ENCODE peak calls at places on chromosomes 11 and 22, in four cellular contexts. I is cardiac muscle cell, Z is PC-3, B is PC-9. J is an unnamed sample. For H3K36me3, the result is how much of the 10 kb centered on the place peaks cover.

GRCh38 chr11:9017773-9018172 is 14.0 kb upstream of the NRIP3 start:
- DNase-seq in B (no peak), I (peak), Z (no peak), J (no peak)

GRCh38 chr11:11701070-11701469 is 79.3 kb upstream of the GALNT18 start:
- DNase-seq in I (no peak), Z (peak), B (no peak), J (no peak)

GRCh38 chr22:16932577-16932976 is 75.4 kb downstream of the GAB4 start:
- DNase-seq in I (no peak), Z (no peak), B (no peak), J (no peak)

GRCh38 chr11:94638902-94639373 is 71.8 kb downstream of the PIWIL4 start:
- DNase-seq in Z (no peak), B (no peak), I (peak), J (no peak)

GRCh38 chr11:129973809-129974208 is 28.8 kb downstream of the PRDM10 start:
- DNase-seq in B (no peak), Z (no peak), I (no peak), J (no peak)

GRCh38 chr11:102269927-102270326 is 47.4 kb upstream of the BIRC3 start:
- DNase-seq in B (peak), Z (peak), I (no peak), J (no peak)

GRCh38 chr22:42720263-42721044 is at the start of gene A4GALT:
- DNase-seq in B (peak), I (peak), Z (no peak), J (no peak)

GRCh38 chr11:103170865-103171264 is 61.6 kb downstream of the DYNC2H1 start:
- DNase-seq in I (peak), B (no peak), Z (no peak), J (no peak)

GRCh38 chr11:7348432-7349298 is 97.0 kb downstream of the SYT9 start:
- DNase-seq in B (no peak), Z (peak), I (peak), J (no peak)

GRCh38 chr11:86138958-86139357 is 70.1 kb upstream of the PICALM start:
- DNase-seq in Z (no peak), I (peak), B (no peak), J (no peak)

GRCh38 chr11:75896843-75897419 is 81.9 kb downstream of the UVRAG start:
- DNase-seq in Z (peak), B (no peak), I (peak), J (no peak)

GRCh38 chr11:3022982-3023381 is 30.9 kb upstream of the NAP1L4 start:
- DNase-seq in I (peak), Z (peak), B (no peak), J (no peak)

GRCh38 chr11:43392713-43393112 is 34.0 kb downstream of the TTC17 start:
- DNase-seq in I (no peak), Z (no peak), B (no peak), J (no peak)

GRCh38 chr11:118310271-118310670 is 5.7 kb downstream of the CD3E start:
- DNase-seq in B (no peak), I (no peak), Z (no peak), J (no peak)

GRCh38 chr11:6233984-6234313 is 487 bp downstream of the FHIP1B start:
- DNase-seq in B (no peak), I (no peak), Z (no peak), J (no peak)

GRCh38 chr11:72609045-72609444 is 65.2 kb downstream of the PDE2A start:
- DNase-seq in Z (peak), I (peak), B (no peak), J (no peak)

GRCh38 chr11:130115218-130115617 is 44.4 kb upstream of the ST14 start:
- DNase-seq in B (peak), Z (peak), I (peak), J (no peak)

GRCh38 chr11:46918087-46918751 is at the start of gene LRP4:
- DNase-seq in Z (no peak), B (peak), I (peak), J (no peak)

GRCh38 chr11:90171359-90171758 is 36.9 kb downstream of the NAALAD2 start:
- DNase-seq in Z (no peak), I (no peak), B (no peak), J (no peak)

GRCh38 chr11:112524808-112525207 is 264.1 kb upstream of the PLET1 start:
- DNase-seq in I (no peak), Z (no peak), B (no peak), J (no peak)

GRCh38 chr11:101091781-101092180 is 37.8 kb downstream of the PGR start:
- DNase-seq in Z (peak), I (no peak), B (peak), J (no peak)

GRCh38 chr11:74543991-74544390 is 48.4 kb upstream of the POLD3 start:
- DNase-seq in I (no peak), B (peak), Z (peak), J (no peak)

GRCh38 chr11:44943696-44944095 is 7.0 kb downstream of the TP53I11 start:
- DNase-seq in B (no peak), Z (no peak), I (no peak), J (no peak)

GRCh38 chr11:2386591-2386990 is 9.5 kb downstream of the CD81 start:
- DNase-seq in I (no peak), Z (no peak), B (no peak), J (no peak)

GRCh38 chr11:126039485-126040271 is 23.0 kb downstream of the CDON start:
- DNase-seq in Z (peak), B (no peak), I (no peak), J (no peak)

DNA sequence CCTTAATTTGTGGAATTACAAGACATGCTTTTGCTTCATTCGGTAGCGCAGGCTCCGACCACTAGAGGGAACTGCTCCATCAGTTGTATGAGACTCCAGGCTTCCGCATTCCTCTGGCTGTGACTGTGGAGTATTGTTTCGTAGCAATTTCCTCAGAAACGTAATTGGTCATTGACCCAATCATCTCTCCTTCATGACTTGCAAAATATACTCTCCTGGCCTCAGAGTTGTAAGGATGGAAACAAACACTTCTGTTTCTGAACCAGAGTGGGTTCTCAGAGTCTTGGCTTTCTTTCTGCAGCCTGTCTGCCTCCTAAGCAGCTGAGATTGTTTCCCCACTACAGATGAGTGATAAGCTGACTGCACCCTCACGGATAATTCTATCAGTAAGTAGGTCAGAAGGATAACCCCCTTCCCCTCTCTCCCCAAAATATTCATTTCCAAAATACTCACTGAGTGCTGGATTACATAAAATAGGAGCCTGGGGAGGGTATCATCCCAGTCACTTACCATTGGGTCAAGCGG is 146.8 kb upstream of the ZC3H12C start:
- DNase-seq in B (peak), Z (peak), I (peak), J (peak)
- H3K4me3 ChIP-seq in B (peak), Z (peak), I (no peak), J (peak)

DNA sequence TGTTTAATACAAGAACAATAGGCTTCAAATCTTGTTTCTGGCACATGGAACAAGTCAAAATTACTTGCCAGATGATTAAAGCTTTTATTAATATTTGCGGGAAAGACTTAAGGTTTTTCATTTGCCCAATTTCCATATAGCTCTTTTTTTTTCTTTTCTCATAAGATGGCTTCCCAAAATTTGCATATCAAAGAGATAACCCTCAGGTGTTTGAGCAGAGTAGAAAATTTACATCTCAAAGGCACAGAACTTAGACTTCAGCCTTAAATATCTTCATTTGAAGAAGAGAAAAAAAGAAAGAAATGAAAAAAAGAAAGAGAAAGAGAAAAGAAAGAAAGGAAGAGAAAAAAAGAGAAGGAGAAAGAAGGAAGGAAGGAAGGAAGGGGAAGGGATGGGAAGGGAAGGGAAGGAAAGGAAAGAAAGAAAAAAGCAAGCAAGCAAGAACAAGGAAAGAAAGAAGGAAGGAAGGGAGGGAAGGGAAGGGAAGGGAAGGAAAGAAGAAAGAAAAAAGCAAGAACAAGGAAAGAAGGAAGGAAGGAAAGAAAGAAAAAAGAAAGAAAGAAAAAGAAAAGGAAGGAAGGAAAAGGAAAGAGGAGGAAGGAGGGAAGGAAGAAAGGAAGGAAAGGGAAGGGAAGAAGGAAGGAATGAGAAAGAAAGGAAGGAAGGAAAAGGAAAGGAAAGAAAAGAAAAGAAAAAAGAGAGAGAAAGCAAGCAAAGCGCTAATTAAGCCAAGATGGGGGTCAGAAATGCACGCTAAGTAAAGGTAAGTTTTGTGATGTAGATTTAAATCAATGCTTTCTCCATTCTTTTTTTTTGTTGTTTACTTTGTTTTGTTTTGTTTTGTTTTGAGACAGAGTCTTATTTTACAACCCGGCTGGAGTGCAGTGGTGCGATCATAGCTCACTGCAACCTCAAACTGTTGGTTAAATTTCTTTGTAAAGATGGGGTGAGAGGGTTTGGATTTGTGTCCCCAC is 20.2 kb upstream of the IFITM3 start:
- DNase-seq in B (no peak), Z (no peak), I (no peak), J (no peak)
- H3K36me3 ChIP-seq in B (under half), Z (under half), I (under half), J (under half)

DNA sequence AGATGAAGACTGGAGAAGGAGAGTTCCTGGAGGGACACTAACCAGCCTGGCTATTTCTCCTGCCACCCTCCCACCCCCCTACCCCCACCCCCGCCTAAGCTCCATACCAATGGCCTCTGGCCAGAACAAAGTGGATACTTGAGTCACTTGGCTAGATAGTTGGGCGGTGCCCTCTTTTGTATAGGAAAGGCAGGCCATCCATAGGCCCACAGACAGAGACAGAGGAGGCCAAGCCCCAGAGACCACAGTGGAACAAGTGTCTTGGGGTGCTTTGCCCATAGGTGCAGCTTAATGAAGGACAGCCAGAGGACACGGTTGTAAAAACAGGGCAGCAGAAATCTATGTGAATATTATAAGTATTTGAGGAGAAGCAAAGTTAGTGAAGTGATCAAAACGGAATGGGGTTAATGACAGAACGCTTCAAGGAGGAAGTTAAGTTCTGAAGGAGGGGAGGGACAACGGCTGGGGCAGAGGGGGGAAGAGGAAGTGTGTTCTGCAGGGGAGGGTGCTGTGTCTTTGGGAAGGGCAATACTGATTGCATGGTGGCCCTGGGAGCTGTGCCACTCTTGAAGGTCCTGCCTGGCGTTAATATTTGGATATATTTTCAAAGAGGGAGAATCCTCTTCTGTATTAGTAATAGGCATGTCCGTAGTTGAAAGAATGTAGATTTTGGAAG is 32.7 kb downstream of the FLI1 start:
- DNase-seq in B (no peak), I (no peak), Z (no peak), J (no peak)
- H3K4me3 ChIP-seq in B (no peak), I (no peak), Z (no peak), J (no peak)

DNA sequence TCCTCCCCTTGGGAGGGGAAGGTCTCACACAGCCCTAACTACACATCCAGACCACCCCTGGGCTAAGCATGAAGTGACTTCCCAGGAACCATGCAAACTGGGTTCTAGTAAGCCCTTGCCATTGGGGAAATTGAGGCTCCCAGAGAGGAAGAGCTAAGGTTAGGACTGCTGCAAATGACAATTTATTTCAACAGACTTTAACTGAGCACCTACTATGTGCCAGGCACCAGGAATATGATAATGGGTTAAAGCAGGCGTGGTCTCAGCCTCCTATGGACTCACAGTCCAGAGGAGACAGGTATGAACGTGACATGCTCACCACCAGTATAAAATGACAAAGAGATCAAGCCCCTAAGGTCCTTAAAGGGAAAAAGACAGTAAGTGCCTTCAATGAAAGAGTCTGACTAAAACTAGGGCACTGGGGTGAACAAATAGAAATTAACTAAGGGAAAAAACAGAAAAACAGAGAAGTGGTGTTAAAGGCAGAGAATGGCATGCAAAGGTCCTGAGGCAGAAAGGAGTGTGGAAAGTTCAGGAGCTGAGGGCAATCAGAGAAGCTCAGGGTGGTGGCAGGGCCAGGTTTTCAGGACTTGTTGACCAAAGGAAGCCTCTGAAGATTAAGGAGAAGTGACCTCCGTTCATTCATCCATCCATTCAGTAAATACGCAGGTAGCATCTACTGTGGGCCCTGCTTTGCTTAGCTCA is 14.4 kb upstream of the MN1 start:
- DNase-seq in Z (no peak), B (no peak), I (no peak), J (no peak)
- H3K36me3 ChIP-seq in Z (under half), B (under half), I (under half), J (under half)

GRCh38 chr11:116117326-116118137 is 613.3 kb upstream of the CADM1 start:
- DNase-seq in Z (no peak), I (no peak), B (no peak), J (no peak)
- H3K4me3 ChIP-seq in Z (no peak), I (no peak), B (no peak), J (no peak)

GRCh38 chr22:24566899-24567511 is 11.2 kb downstream of the SNRPD3 start:
- DNase-seq in B (no peak), I (peak), Z (no peak), J (no peak)

GRCh38 chr22:24576793-24577192 is 16.1 kb downstream of the LRRC75B start:
- DNase-seq in Z (no peak), B (no peak), I (no peak), J (no peak)

GRCh38 chr22:24567668-24568067 is 11.9 kb downstream of the SNRPD3 start:
- DNase-seq in Z (no peak), B (no peak), I (no peak), J (no peak)

DNA sequence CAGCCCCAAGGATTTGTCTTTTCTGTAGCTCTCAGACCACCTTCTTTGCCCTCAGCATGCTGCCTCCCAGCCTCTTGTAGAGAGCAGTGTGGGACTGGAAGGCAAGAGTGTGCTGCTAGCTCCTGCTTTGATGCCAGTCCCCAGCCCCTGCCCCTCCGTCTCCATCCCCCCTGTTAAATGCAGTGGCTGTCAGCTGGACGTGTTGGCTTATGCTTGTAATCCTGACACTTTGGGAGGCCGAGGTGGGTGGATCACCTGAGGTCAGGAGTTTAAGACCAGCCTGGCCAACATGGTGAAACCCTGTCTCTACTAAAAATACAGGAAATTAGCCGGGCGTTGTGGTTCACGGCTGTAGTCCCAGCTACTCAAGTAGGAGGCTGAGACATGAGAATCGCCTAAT is 15.5 kb downstream of the SNRPD3 start:
- DNase-seq in I (no peak), Z (no peak), B (no peak), J (no peak)
- H3K36me3 ChIP-seq in I (half or more), Z (under half), B (under half), J (under half)

GRCh38 chr11:128547946-128548654 is 39.3 kb downstream of the ETS1 start:
- DNase-seq in I (no peak), Z (no peak), B (no peak), J (no peak)
- H3K4me3 ChIP-seq in I (peak), Z (peak), B (no peak), J (peak)